ENCODE peak calls at places on chromosomes 12 and 14, in five cellular contexts. A is B cell, Q is GM10248, U is activated T-cell treated with anti-CD3 and anti-CD28 coated beads for 4 hours, M is IMR-90. Y is an unnamed sample.

GRCh38 chr14:92932448-92933395 is 9.8 kb downstream of the CHGA start:
- DNase-seq in A (no peak), Q (no peak), U (no peak), M (no peak), Y (no peak)

GRCh38 chr12:124188561-124189405 is 106.1 kb upstream of the RFLNA start:
- DNase-seq in A (no peak), Q (no peak), U (no peak), M (no peak), Y (no peak)

GRCh38 chr12:4589941-4590340 is 27.9 kb downstream of the DYRK4 start:
- DNase-seq in A (no peak), Q (no peak), U (no peak), M (peak), Y (no peak)

GRCh38 chr12:93918900-93919299 is 229.5 kb upstream of the PLXNC1 start:
- DNase-seq in A (no peak), Q (no peak), U (no peak), M (no peak), Y (no peak)

GRCh38 chr12:128961308-128961923 is 108.1 kb downstream of the GLT1D1 start:
- DNase-seq in A (no peak), Q (no peak), U (no peak), M (no peak), Y (no peak)

GRCh38 chr14:99273025-99273723 is 1.2 kb upstream of the BCL11B start:
- DNase-seq in A (no peak), Q (no peak), U (no peak), M (no peak), Y (peak)

GRCh38 chr12:1830401-1830845 is 10.1 kb downstream of the LRTM2 start:
- DNase-seq in A (no peak), Q (no peak), U (no peak), M (no peak), Y (no peak)

GRCh38 chr12:57162541-57163125 is 15.2 kb upstream of the LRP1-AS start:
- DNase-seq in A (no peak), Q (no peak), U (no peak), M (no peak), Y (no peak)

GRCh38 chr14:99790978-99791376 is 2.2 kb upstream of the EML1 start:
- DNase-seq in A (no peak), Q (no peak), U (no peak), M (no peak), Y (no peak)

GRCh38 chr12:19954163-19954562 is 414.2 kb upstream of the PDE3A start:
- DNase-seq in A (no peak), Q (no peak), U (no peak), M (no peak), Y (no peak)

GRCh38 chr14:32087173-32087861 is 10.2 kb downstream of the ARHGAP5 start:
- DNase-seq in A (no peak), Q (no peak), U (no peak), M (peak), Y (no peak)

GRCh38 chr12:110537605-110538409 is 35.7 kb downstream of the RAD9B start:
- DNase-seq in A (no peak), Q (no peak), U (no peak), M (no peak), Y (no peak)

GRCh38 chr14:91177073-91177796 is 63.4 kb downstream of the DGLUCY start:
- DNase-seq in A (peak), Q (peak), U (peak), M (peak), Y (peak)

GRCh38 chr14:52227559-52228222 is 39.8 kb upstream of the PTGDR start:
- DNase-seq in A (no peak), Q (no peak), U (no peak), M (no peak), Y (no peak)

GRCh38 chr12:132389066-132389465 is 59.7 kb upstream of the GALNT9 start:
- DNase-seq in A (no peak), Q (no peak), U (no peak), M (no peak), Y (no peak)

GRCh38 chr12:570237-570925 is 92.9 kb downstream of the NINJ2 start:
- DNase-seq in A (no peak), Q (no peak), U (no peak), M (peak), Y (no peak)

GRCh38 chr14:104109121-104109541 is 23.6 kb downstream of the ASPG start:
- DNase-seq in A (no peak), Q (no peak), U (no peak), M (no peak), Y (no peak)

GRCh38 chr12:58593557-58594304 is 326.6 kb downstream of the LRIG3 start:
- DNase-seq in A (no peak), Q (no peak), U (no peak), M (no peak), Y (no peak)

GRCh38 chr12:39435531-39435930 is 7.4 kb downstream of the KIF21A start:
- DNase-seq in A (no peak), Q (no peak), U (no peak), M (no peak), Y (no peak)